ENCODE peak calls at places on chromosomes 12 and 14, in eight cellular contexts. I, X, E, N, J, W, P and C are unnamed samples.

GRCh38 chr12:1810201-1810930 is 10.0 kb upstream of the LRTM2 start:
- DNase-seq in X (no peak), P (no peak), I (no peak), E (peak), N (no peak), J (no peak), W (peak), C (no peak)

GRCh38 chr14:44963775-44964380 is 1.9 kb downstream of the TOGARAM1 start:
- DNase-seq in X (no peak), N (peak), I (peak), J (peak), P (peak), E (peak), W (peak), C (peak)

GRCh38 chr14:106318700-106319099 is 792.3 kb downstream of the TMEM121 start:
- DNase-seq in X (no peak), W (no peak), P (peak), I (no peak), J (peak), N (no peak), E (no peak), C (no peak)

GRCh38 chr12:71475280-71475679 is 35.7 kb downstream of the LGR5 start:
- DNase-seq in E (peak), X (no peak), P (no peak), W (peak), N (no peak), I (no peak), J (no peak), C (no peak)

GRCh38 chr12:82708056-82708455 is 21.4 kb downstream of the TMTC2 start:
- DNase-seq in E (peak), N (no peak), J (no peak), I (no peak), W (no peak), P (no peak), X (no peak), C (no peak)

GRCh38 chr14:61493996-61494395 is 172.6 kb downstream of the PRKCH start:
- DNase-seq in P (no peak), W (peak), I (no peak), E (no peak), J (no peak), X (no peak), N (no peak), C (no peak)

GRCh38 chr14:99708449-99708848 is 24.4 kb downstream of the CYP46A1 start:
- DNase-seq in X (no peak), N (no peak), P (no peak), I (no peak), W (no peak), J (no peak), E (no peak), C (no peak)

GRCh38 chr14:69943084-69943797 is 64.0 kb downstream of the SMOC1 start:
- DNase-seq in E (no peak), J (no peak), W (no peak), I (no peak), X (no peak), N (peak), P (no peak), C (no peak)

GRCh38 chr14:63922696-63923421 is 70.1 kb downstream of the SYNE2 start:
- DNase-seq in X (peak), E (peak), P (no peak), I (peak), N (no peak), J (no peak), W (peak), C (peak)

GRCh38 chr12:123041042-123041531 is 60.6 kb downstream of the ARL6IP4 start:
- DNase-seq in E (no peak), J (no peak), P (no peak), W (no peak), X (no peak), N (no peak), I (no peak), C (no peak)

GRCh38 chr12:75481013-75481705 is 604 bp downstream of the GLIPR1 start:
- DNase-seq in I (no peak), X (no peak), W (peak), J (peak), P (peak), E (peak), N (no peak), C (no peak)

GRCh38 chr12:31950492-31950891 is 8.7 kb upstream of the RESF1 start:
- DNase-seq in E (no peak), X (no peak), P (no peak), J (no peak), I (no peak), W (no peak), N (no peak), C (no peak)

GRCh38 chr12:121975029-121975428 is 46.7 kb upstream of the BCL7A start:
- DNase-seq in W (no peak), P (no peak), E (no peak), J (no peak), N (peak), X (no peak), I (no peak), C (no peak)

GRCh38 chr14:77322209-77322902 is 1.5 kb downstream of the GSTZ1 start:
- DNase-seq in X (no peak), E (no peak), P (peak), W (no peak), I (peak), N (no peak), J (no peak), C (no peak)
- H3K4me3 ChIP-seq in X (peak), E (peak), P (peak), W (peak), I (peak), N (peak), J (peak), C (peak)

GRCh38 chr12:48175613-48176416 is 7.6 kb upstream of the CCDC184 start:
- DNase-seq in I (no peak), X (no peak), J (no peak), E (no peak), P (no peak), N (no peak), W (no peak), C (no peak)
- H3K4me3 ChIP-seq in I (no peak), X (no peak), J (no peak), E (no peak), P (no peak), N (no peak), W (no peak), C (no peak)

DNA sequence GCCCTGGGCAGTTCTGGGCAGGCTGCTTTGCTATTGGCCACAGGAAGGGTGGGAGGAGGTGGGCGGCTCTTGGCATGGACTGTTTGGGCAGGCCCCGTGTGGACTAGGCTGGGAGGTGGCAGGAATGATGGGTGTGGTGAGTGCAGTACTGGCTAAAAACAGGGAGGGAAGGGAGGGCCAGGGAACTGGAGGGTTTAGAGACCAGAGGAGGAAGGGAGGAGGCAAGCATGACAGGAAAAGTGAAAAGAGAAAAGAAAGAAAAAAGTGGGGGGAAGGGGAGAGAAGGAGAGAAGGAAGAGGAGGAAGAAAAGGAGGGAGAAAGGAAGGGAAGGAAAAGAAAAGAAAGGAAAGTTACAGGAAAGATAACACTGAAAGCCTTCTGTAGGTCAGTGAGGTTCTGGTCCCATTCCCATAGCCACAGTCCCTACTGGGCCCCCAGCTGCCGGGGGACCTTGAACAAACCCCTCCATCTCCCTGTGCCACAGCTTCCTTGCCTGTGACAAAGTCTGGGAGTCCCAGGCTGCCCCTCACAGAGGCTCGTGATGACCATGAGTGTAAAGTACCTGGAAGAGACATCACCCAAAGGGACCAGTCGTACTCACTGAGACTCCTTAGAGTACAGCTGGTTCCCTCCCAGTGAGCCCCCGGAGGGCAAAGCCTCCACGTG is 1.1 kb upstream of the C14orf132 start:
- DNase-seq in J (no peak), I (peak), X (peak), W (peak), N (no peak), P (no peak), E (peak), C (peak)
- H3K4me3 ChIP-seq in J (no peak), I (peak), X (no peak), W (no peak), N (no peak), P (no peak), E (no peak), C (no peak)

DNA sequence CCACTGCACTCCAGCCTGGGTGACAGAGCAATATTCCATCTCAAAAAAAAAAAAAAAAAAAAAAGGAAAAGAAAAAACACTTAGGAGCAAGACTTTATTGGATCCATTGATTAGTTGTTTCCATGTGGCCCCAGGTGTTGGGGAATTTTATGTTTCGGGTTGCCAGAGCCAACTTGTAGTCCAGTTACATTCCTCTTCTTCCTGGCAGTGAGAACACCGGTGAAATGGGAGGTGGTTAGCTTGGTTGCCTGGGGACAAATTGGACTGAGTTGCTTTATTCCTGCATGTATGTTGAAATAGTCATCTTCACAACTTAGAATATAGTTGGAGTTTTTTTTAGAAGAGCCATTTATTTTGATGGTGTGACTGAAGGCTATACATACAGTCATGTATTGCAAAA is 12.6 kb downstream of the RCOR1 start:
- DNase-seq in N (no peak), I (no peak), E (peak), P (no peak), W (no peak), X (peak), J (no peak), C (peak)
- H3K4me3 ChIP-seq in N (no peak), I (no peak), E (no peak), P (no peak), W (no peak), X (no peak), J (no peak), C (peak)